ENCODE peak calls at places on chromosomes 3 and 15, in four cellular contexts. C is A549, L is epithelial cell of esophagus, W is ureter. M is an unnamed sample.

GRCh38 chr3:128060473-128061381 is 8.5 kb downstream of the SEC61A1 start:
- DNase-seq in L (peak; percentile 88), W (no peak), C (no peak), M (peak; percentile 64)

GRCh38 chr3:116028157-116028556 is 404.8 kb downstream of the GAP43 start:
- DNase-seq in L (no peak), W (no peak), C (no peak), M (no peak)

GRCh38 chr3:190785047-190785446 is 77.4 kb downstream of the GMNC start:
- DNase-seq in C (no peak), L (no peak), W (no peak), M (no peak)

GRCh38 chr3:56845505-56845904 is 43.8 kb upstream of the ARHGEF3 start:
- DNase-seq in L (no peak), W (no peak), C (no peak), M (no peak)

GRCh38 chr3:33152363-33153360 is 38.8 kb downstream of the CRTAP start:
- DNase-seq in L (peak; percentile 30), C (no peak), W (no peak), M (no peak)

GRCh38 chr3:168322941-168323340 is 227.2 kb upstream of the GOLIM4 start:
- DNase-seq in C (no peak), W (no peak), L (no peak), M (no peak)

GRCh38 chr15:89399390-89400120 is 64.9 kb upstream of the POLG start:
- DNase-seq in L (peak; percentile 54), C (peak; percentile 90), W (no peak), M (peak; percentile 57)

GRCh38 chr3:98741121-98741716 is 21.9 kb upstream of the ST3GAL6 start:
- DNase-seq in W (no peak), L (peak; percentile 51), C (no peak), M (peak; percentile 36)

GRCh38 chr3:59185586-59186381 is 136.0 kb upstream of the CFAP20DC start:
- DNase-seq in L (peak; percentile 46), C (no peak), W (no peak), M (peak; percentile 1)

GRCh38 chr3:13347390-13347966 is 72.6 kb downstream of the NUP210 start:
- DNase-seq in C (no peak), W (no peak), L (no peak), M (no peak)

GRCh38 chr3:63441262-63441661 is 163.2 kb downstream of the SYNPR start:
- DNase-seq in W (no peak), L (no peak), C (no peak), M (no peak)

GRCh38 chr3:64170270-64170669 is 55.0 kb downstream of the PRICKLE2 start:
- DNase-seq in L (peak; percentile 39), C (no peak), W (no peak), M (no peak)

GRCh38 chr3:113773381-113773780 is 26.5 kb downstream of the ATP6V1A start:
- DNase-seq in W (no peak), L (peak; percentile 10), C (no peak), M (no peak)

GRCh38 chr15:67945951-67946700 is 106.3 kb upstream of the RNU6-1 start:
- DNase-seq in L (peak; percentile 64), W (peak; percentile 41), C (no peak), M (peak; percentile 55)

GRCh38 chr15:84046064-84046637 is 189.4 kb upstream of the GOLGA6L4 start:
- DNase-seq in W (no peak), C (no peak), L (no peak), M (no peak)

GRCh38 chr15:45162771-45163507 is 24.8 kb downstream of the SHF start:
- DNase-seq in W (peak; percentile 79), C (peak; percentile 89), L (peak; percentile 98), M (peak; percentile 98)